ENCODE peak calls at places on chromosomes 6 and 20, in four cellular contexts. U is A549, T is K562, O is GM12878. B is an unnamed sample.

GRCh38 chr20:31355981-31356380 is 12.4 kb upstream of the DEFB118 start:
- DNase-seq in U (no peak), T (no peak), O (no peak), B (no peak)

GRCh38 chr20:49515588-49515987 is 33.1 kb upstream of the KCNB1 start:
- DNase-seq in O (no peak), U (no peak), T (no peak), B (no peak)

GRCh38 chr20:15359056-15359455 is 1021.6 kb upstream of the FLRT3 start:
- DNase-seq in U (peak), T (no peak), O (no peak), B (no peak)

GRCh38 chr6:16473184-16473907 is 235.0 kb downstream of the GMPR start:
- DNase-seq in T (no peak), U (no peak), O (peak), B (no peak)

GRCh38 chr6:14518515-14519217 is 401.1 kb downstream of the CD83 start:
- DNase-seq in O (no peak), U (no peak), T (no peak), B (no peak)

GRCh38 chr6:17001188-17001587 is 100.7 kb upstream of the STMND1 start:
- DNase-seq in U (no peak), O (no peak), T (no peak), B (no peak)

GRCh38 chr20:24469116-24470030 is at the start of gene SYNDIG1:
- DNase-seq in O (no peak), U (peak), T (no peak), B (no peak)

GRCh38 chr20:19971121-19971520 is 46.0 kb upstream of the NAA20 start:
- DNase-seq in T (no peak), O (no peak), U (no peak), B (no peak)

GRCh38 chr20:19074828-19075516 is 137.5 kb upstream of the SLC24A3 start:
- DNase-seq in T (no peak), O (peak), U (no peak), B (no peak)

GRCh38 chr20:2261105-2261504 is 34.7 kb upstream of the TGM3 start:
- DNase-seq in T (no peak), U (peak), O (no peak), B (peak)

GRCh38 chr20:50980071-50980681 is 21.6 kb downstream of the MOCS3 start:
- DNase-seq in O (no peak), T (no peak), U (peak), B (peak)

GRCh38 chr6:139583420-139583819 is 209.0 kb upstream of the CITED2 start:
- DNase-seq in O (no peak), U (no peak), T (no peak), B (peak)

GRCh38 chr6:144248003-144248402 is 37.1 kb upstream of the UTRN start:
- DNase-seq in U (no peak), T (no peak), O (no peak), B (no peak)

GRCh38 chr6:143742070-143742954 is 64.5 kb downstream of the PHACTR2 start:
- DNase-seq in O (no peak), T (no peak), U (no peak), B (no peak)

GRCh38 chr6:155110721-155111120 is 115.6 kb downstream of the TIAM2 start:
- DNase-seq in O (no peak), T (no peak), U (no peak), B (no peak)

GRCh38 chr20:40728996-40729395 is 40.0 kb upstream of the MAFB start:
- DNase-seq in T (no peak), U (no peak), O (no peak), B (no peak)

GRCh38 chr6:155274106-155274505 is 10.3 kb downstream of the CLDN20 start:
- DNase-seq in U (no peak), O (no peak), T (no peak), B (no peak)

GRCh38 chr6:50853924-50854323 is 35.3 kb downstream of the TFAP2B start:
- DNase-seq in O (no peak), T (no peak), U (no peak), B (no peak)
- TF ChIP-seq RFX5 in O (no peak), T (no peak), U (no peak), B (no peak)

GRCh38 chr6:121335111-121336008 is 1.1 kb upstream of the TBC1D32 start:
- DNase-seq in U (no peak), O (no peak), T (no peak), B (no peak)
- TF ChIP-seq JUNB in U (no peak), O (no peak), T (no peak), B (no peak)

GRCh38 chr20:37309941-37310590 is 20.6 kb downstream of the MANBAL start:
- DNase-seq in O (no peak), T (no peak), U (no peak), B (no peak)

GRCh38 chr20:37305839-37306238 is 16.4 kb downstream of the MANBAL start:
- DNase-seq in O (no peak), U (no peak), T (no peak), B (no peak)

GRCh38 chr20:37309290-37309689 is 19.8 kb downstream of the MANBAL start:
- DNase-seq in O (no peak), U (no peak), T (no peak), B (no peak)

GRCh38 chr20:37310951-37311350 is 21.5 kb downstream of the MANBAL start:
- DNase-seq in T (no peak), O (no peak), U (no peak), B (no peak)

DNA sequence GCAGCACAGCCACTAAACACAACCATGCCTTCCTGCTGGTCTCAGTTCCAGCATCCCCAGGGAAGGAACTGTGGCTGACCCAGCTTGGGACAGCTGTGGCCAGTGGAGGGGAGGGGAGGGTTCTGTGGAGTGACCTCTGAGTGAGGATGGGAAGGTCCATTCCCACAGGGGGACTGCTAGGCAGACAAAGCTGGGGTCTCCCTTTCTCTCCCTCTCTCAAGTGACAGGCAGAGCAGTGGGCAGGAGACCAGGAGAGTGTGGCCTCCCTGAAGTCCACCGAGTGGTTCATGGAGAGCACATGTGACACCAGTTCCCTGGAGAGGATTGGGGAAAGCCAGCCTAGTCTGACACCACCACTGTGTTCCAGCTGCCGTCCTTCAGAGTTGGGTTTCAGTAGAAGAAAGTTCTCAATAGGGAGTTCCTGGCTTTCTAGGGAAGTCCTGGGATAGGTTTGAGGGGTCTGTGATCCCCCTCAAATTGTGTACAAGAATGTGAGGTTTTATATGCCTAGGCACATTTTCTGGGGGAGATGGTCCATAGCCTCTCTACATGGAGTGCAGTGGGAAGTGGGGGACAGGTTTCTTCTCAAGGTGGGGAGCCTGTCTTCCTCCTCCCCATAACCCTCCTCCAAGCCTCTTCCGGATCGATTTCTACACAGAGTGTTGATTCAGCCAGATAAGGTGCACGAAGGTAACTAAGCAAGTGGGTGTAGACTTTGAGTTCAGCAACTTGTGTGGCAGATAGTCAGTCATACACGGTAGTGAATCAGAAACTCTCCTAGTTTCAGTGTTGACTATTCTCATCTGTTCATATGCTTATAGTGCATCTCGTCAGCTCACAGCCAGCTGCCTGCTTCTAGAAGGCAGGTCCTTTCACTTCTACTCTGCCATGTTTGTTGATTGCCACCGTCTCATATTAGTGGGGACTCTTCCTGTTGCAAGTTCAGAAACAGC is 18.9 kb downstream of the MANBAL start:
- DNase-seq in T (no peak), O (peak), U (no peak), B (no peak)
- TF ChIP-seq RFX5 in T (no peak), O (no peak), U (no peak), B (no peak)

DNA sequence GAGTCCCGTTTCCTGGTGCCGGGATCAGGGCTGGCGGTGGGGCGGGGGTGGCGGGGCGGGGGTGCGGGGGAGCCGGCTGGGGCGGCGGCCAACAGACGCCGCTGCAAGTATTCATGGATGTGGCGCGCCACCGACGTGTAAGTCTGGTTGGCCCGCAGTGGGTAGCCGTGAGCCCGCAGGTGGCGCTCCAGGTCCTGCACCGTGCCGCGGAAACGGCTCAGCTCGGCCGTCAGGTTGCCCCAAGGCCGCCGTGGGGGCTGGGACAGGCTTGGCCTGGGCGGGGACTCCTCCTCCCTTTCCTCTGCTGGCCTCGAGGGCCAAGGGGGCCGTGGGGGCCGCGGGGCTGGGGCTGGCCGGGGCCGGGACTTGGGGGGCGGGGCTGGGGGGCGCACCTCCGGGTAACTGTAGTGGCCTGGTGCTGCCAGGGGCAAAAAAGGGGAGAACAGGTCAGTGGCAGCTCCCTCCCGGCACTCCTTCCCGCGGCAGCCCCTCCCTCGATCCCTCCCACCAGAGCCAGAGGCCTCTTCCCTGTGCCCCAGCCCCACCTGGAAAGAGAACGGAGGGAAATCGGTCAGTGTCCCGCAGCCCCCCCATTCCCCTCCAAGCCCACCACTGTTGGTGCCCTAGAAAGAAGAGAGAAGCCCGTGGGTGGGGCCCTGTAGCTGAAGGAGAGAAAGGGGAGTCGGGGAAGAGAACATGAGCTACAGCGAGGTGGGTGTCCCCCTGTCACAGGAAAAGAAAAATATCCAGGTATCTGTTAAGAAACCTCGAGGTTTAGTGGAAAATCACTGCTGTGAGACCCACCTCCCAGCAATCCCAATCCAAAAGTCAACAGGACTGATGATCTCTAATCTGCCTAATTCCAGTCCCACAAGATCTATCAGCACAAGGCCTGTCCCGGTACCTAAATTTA is 21.3 kb downstream of the TNXB start:
- DNase-seq in T (peak), O (no peak), U (peak), B (peak)
- TF ChIP-seq JUNB in T (no peak), O (no peak), U (no peak), B (no peak)

DNA sequence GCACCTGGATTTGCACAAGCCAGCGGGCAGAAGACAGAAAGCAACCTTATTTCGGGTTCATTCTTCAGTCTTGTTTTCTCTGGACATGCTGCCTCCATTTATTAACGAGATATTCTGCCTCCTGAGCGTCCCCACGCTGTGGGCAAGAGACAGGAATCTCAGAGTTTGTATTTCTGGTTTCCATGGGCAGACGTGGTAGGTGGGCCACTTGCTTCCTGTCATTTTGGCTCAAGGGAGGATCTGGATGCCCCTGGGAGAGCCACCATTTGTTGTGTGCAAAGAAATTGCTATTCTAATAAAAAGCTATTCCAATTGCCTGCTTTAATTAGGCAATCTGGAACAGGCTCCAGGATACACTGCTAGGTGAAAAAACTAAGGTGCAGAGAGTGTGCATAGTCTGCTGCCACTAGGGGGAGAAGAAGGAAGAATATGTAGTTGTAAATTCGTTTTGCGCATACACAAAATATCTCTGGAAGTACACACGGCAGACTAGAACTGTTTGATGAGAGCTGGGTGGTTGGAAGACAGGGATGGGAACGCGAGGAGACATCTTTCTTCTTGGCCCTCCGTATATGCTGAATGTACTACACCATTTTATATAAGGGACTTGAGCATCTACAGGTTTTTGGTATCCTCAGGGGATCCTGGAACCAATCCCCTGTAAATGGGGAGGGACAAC is 30.1 kb upstream of the SLC16A10 start:
- DNase-seq in T (peak), O (no peak), U (peak), B (peak)
- TF ChIP-seq RFX5 in T (no peak), O (no peak), U (no peak), B (no peak)

DNA sequence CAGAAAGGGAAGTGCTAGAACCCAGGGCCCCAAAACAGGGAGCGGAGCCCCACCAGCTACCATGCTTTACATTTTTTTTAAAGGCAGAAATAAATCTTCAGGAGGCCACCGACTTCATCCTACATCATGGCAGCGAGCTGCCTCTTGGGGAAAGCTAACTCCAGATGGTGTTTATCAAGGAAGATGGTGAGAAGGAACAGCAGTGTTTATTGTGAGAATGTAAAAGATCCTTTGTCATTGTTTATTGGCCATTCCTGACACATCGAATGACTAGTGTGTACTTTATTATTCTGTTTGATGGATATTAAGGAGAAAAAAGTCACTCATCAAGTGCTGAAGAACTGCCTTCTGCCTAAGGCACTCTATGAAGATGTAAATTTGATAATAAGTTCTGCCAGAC is 194.9 kb upstream of the RREB1 start:
- DNase-seq in T (no peak), O (no peak), U (no peak), B (no peak)
- TF ChIP-seq JUNB in T (no peak), O (no peak), U (no peak), B (no peak)

B was measured in HepG2.